ENCODE peak calls at places on chromosomes 4 and X, in five cellular contexts. K, P, J, L and H are unnamed samples.

GRCh38 chrX:618761-619450 is 11.7 kb upstream of the SHOX start:
- DNase-seq in J (peak), K (no peak), P (no peak), L (no peak), H (no peak)

GRCh38 chrX:153832732-153833131 is 2.4 kb upstream of the PDZD4 start:
- DNase-seq in P (no peak), L (no peak), K (no peak), J (no peak), H (no peak)

GRCh38 chr4:71866212-71866885 is 82.5 kb upstream of the GC start:
- DNase-seq in K (no peak), J (no peak), L (no peak), P (no peak), H (no peak)

GRCh38 chr4:54064317-54065275 is at the start of gene CHIC2:
- DNase-seq in J (peak), L (peak), K (peak), P (peak), H (peak)

GRCh38 chr4:813900-814299 is 12.0 kb downstream of the CPLX1 start:
- DNase-seq in L (no peak), J (peak), K (peak), P (no peak), H (no peak)

GRCh38 chr4:148787831-148788477 is 345.7 kb upstream of the NR3C2 start:
- DNase-seq in J (no peak), L (no peak), P (no peak), K (no peak), H (no peak)

GRCh38 chr4:66564901-66565648 is 894.8 kb upstream of the EPHA5 start:
- DNase-seq in J (no peak), P (peak), L (no peak), K (no peak), H (no peak)

GRCh38 chr4:80423553-80424224 is 88.2 kb downstream of the CFAP299 start:
- DNase-seq in K (no peak), P (no peak), J (no peak), L (no peak), H (no peak)

GRCh38 chr4:80471701-80472100 is 136.2 kb downstream of the CFAP299 start:
- DNase-seq in L (no peak), K (no peak), P (no peak), J (no peak), H (no peak)

GRCh38 chr4:106766519-106766918 is 269.6 kb downstream of the DKK2 start:
- DNase-seq in K (no peak), L (no peak), P (no peak), J (no peak), H (no peak)

GRCh38 chr4:164012396-164013027 is 518.0 kb downstream of the TMA16 start:
- DNase-seq in L (no peak), K (peak), P (peak), J (peak), H (no peak)

GRCh38 chr4:177308125-177308524 is 1.5 kb upstream of the NEIL3 start:
- DNase-seq in K (peak), L (no peak), P (peak), J (no peak), H (no peak)

GRCh38 chr4:111802191-111802590 is 343.1 kb upstream of the FAM241A start:
- DNase-seq in K (no peak), J (no peak), P (no peak), L (no peak), H (no peak)

GRCh38 chr4:121656269-121656641 is 40.5 kb downstream of the ANXA5 start:
- DNase-seq in L (peak), J (no peak), K (peak), P (peak), H (peak)

GRCh38 chr4:44869222-44869882 is 143.0 kb upstream of the GNPDA2 start:
- DNase-seq in J (no peak), K (no peak), P (no peak), L (no peak), H (no peak)

GRCh38 chr4:2924286-2924685 is 38.9 kb downstream of the NOP14 start:
- DNase-seq in P (no peak), L (no peak), K (no peak), J (no peak), H (no peak)

GRCh38 chr4:2925931-2926860 is 37.0 kb downstream of the NOP14 start:
- DNase-seq in P (no peak), L (no peak), K (no peak), J (no peak), H (no peak)

GRCh38 chr4:2925496-2925895 is 37.7 kb downstream of the NOP14 start:
- DNase-seq in K (no peak), J (no peak), P (no peak), L (no peak), H (no peak)

GRCh38 chr4:2923678-2924173 is 39.5 kb downstream of the NOP14 start:
- DNase-seq in L (no peak), J (no peak), P (no peak), K (no peak), H (no peak)

DNA sequence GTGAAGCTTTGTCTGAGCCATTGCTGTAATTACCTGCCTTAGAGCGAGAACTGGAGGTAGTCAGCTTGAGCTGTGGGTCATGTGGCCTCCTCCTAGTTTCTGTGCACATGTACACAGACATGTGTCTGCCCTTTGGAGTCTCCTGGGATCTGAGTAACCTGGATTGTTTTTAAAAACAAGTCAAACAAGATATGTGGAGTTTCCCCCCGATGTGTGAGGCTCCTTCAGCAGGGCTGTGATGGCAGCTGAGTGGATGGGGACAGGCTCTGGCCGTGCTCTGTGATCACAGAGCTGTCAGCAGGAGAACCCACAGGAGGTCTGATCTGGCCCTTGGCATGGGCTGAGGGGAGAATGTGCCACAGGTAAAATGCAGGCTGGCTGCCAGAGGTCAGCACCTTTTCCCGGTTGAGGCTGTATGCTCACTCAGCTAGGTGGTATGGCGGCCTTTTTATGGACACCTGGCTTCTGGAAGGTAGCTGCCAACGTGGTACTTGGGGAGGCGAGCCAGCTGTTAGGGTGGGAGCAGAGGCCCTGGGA is 38.4 kb downstream of the NOP14 start:
- DNase-seq in P (no peak), J (no peak), K (no peak), L (no peak), H (no peak)
- H3K27ac ChIP-seq in P (no peak), J (no peak), K (no peak), L (no peak), H (no peak)

GRCh38 chrX:24148118-24148517 is 1.4 kb upstream of the ZFX start:
- DNase-seq in P (no peak), L (no peak), J (no peak), K (no peak), H (peak)
- H3K4me3 ChIP-seq in P (peak), L (peak), J (peak), K (peak), H (no peak)

DNA sequence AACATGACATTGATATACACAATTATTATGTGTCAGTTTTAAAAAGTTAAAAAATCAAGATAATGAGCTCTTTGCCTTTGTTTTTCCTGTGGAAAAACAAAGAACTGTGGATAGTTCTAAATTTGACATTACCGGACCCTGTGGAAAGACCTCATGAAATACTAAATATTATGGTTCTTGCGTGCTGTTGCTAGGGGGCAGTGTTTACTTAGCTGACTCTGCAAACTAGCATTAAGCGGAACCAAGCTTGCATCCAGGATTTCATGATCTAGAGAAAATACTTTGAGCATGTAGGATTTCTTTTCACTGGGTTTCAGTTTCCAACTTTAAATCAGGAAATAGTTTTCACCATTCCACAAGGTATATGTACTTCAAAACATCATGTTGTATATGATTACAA is 33.6 kb downstream of the CLCN4 start:
- DNase-seq in J (no peak), K (peak), P (peak), L (no peak), H (peak)
- TF ChIP-seq MAX in J (no peak), K (no peak), P (no peak), L (no peak), H (no peak)

GRCh38 chr4:87527446-87528240 is 1.5 kb downstream of the SPARCL1 start:
- DNase-seq in K (no peak), J (no peak), P (no peak), L (no peak), H (no peak)

GRCh38 chr4:87532109-87532508 is 2.9 kb upstream of the SPARCL1 start:
- DNase-seq in L (no peak), J (no peak), P (no peak), K (no peak), H (no peak)

GRCh38 chr4:87525636-87526035 is 3.5 kb downstream of the SPARCL1 start:
- DNase-seq in L (no peak), J (no peak), P (no peak), K (no peak), H (no peak)

GRCh38 chr4:87530868-87531267 is 1.7 kb upstream of the SPARCL1 start:
- DNase-seq in K (no peak), L (no peak), J (no peak), P (no peak), H (peak)

DNA sequence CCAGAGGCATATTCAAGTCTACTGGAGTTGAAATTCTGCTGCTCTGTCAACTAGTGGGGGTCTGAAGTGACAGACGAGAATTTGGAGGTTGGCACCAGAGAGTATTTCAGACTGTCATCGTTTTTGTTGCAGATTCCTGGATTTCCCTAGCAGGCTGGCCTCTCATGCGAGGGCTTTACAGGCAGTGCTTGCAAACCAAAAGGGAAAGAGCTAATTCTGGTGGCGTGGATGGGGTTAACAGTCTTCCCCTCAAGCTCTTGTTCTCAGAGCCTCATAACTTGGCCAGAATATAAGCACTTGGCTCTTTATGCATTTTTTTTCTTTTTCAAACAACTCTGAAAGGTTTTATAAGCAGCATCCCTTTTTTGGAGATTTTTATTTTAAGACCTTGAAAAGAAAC is at the start of gene SPARCL1:
- DNase-seq in K (no peak), P (no peak), J (no peak), L (no peak), H (no peak)
- H3K27ac ChIP-seq in K (no peak), P (no peak), J (no peak), L (no peak), H (no peak)